ENCODE peak calls at places on chromosomes 3 and 15, in five cellular contexts. I is psoas muscle, Z is heart right ventricle, F is OCI-LY7, K is BE2C. V is an unnamed sample.

GRCh38 chr15:74845208-74845568 is 2.2 kb upstream of the ULK3 start:
- DNase-seq in F (no peak), Z (no peak), K (no peak), I (no peak), V (no peak)

GRCh38 chr3:116517308-116517707 is 72.0 kb upstream of the LSAMP start:
- DNase-seq in F (peak; percentile 1), K (no peak), I (no peak), Z (no peak), V (no peak)

GRCh38 chr15:88241461-88241860 is 15.1 kb downstream of the NTRK3 start:
- DNase-seq in I (no peak), Z (no peak), F (no peak), K (no peak), V (peak; percentile 66)

GRCh38 chr3:28376424-28376823 is 27.8 kb upstream of the AZI2 start:
- DNase-seq in I (no peak), F (no peak), Z (no peak), K (no peak), V (no peak)

GRCh38 chr3:115239717-115240116 is 92.6 kb upstream of the ZBTB20 start:
- DNase-seq in F (no peak), K (peak; percentile 84), Z (peak; percentile 70), I (peak; percentile 33), V (peak; percentile 79)

GRCh38 chr15:62752687-62753517 is 289.6 kb upstream of the TPM1 start:
- DNase-seq in I (no peak), Z (no peak), K (no peak), F (no peak), V (peak; percentile 62)

GRCh38 chr3:100209948-100210776 is 50.6 kb upstream of the TBC1D23 start:
- DNase-seq in F (no peak), Z (no peak), I (no peak), K (no peak), V (no peak)

GRCh38 chr3:57918123-57918837 is 89.9 kb upstream of the FLNB start:
- DNase-seq in I (no peak), K (no peak), Z (no peak), F (no peak), V (no peak)

GRCh38 chr3:23041918-23042696 is 161.0 kb upstream of the UBE2E2 start:
- DNase-seq in Z (no peak), K (no peak), F (no peak), I (no peak), V (no peak)

GRCh38 chr3:35664460-35664919 is 25.2 kb downstream of the ARPP21 start:
- DNase-seq in F (peak; percentile 97), Z (peak; percentile 60), K (peak; percentile 78), I (peak; percentile 84), V (peak; percentile 74)

GRCh38 chr15:92845109-92845508 is 55.0 kb upstream of the CHD2 start:
- DNase-seq in I (no peak), F (peak; percentile 73), K (no peak), Z (no peak), V (no peak)

GRCh38 chr3:183158113-183158512 is 4.4 kb downstream of the LAMP3 start:
- DNase-seq in F (no peak), Z (no peak), K (no peak), I (no peak), V (no peak)

GRCh38 chr3:10972359-10972758 is 20.2 kb upstream of the SLC6A1 start:
- DNase-seq in Z (no peak), F (no peak), K (no peak), I (no peak), V (no peak)

GRCh38 chr15:63503739-63504246 is 600 bp upstream of the USP3 start:
- DNase-seq in Z (peak; percentile 73), K (peak; percentile 50), F (peak; percentile 79), I (peak; percentile 74), V (peak; percentile 87)

GRCh38 chr3:123660900-123661299 is 76.0 kb upstream of the HACD2 start:
- DNase-seq in I (peak; percentile 83), K (peak; percentile 81), Z (peak; percentile 92), F (no peak), V (peak; percentile 98)

GRCh38 chr3:137867611-137868010 is 103.5 kb downstream of the SOX14 start:
- DNase-seq in Z (no peak), I (no peak), F (no peak), K (no peak), V (no peak)

GRCh38 chr3:23845361-23845760 is 39.6 kb downstream of the UBE2E1 start:
- DNase-seq in K (no peak), Z (no peak), I (no peak), F (no peak), V (no peak)

GRCh38 chr3:132615911-132616310 is 18.8 kb downstream of the ACKR4 start:
- DNase-seq in F (no peak), I (no peak), Z (no peak), K (no peak), V (no peak)

GRCh38 chr3:112128843-112129727 is 4.0 kb downstream of the GCSAM start:
- DNase-seq in F (peak; percentile 96), I (no peak), Z (no peak), K (no peak), V (no peak)

GRCh38 chr15:68383161-68384074 is 48.5 kb downstream of the ITGA11 start:
- DNase-seq in I (no peak), F (peak; percentile 63), K (peak; percentile 43), Z (peak; percentile 46), V (no peak)

GRCh38 chr3:130345487-130346079 is at the start of gene COL6A5:
- DNase-seq in I (no peak), K (peak; percentile 5), Z (peak; percentile 4), F (no peak), V (peak; percentile 49)

GRCh38 chr3:38354588-38355344 is 8.2 kb downstream of the XYLB start:
- DNase-seq in Z (no peak), K (no peak), F (no peak), I (no peak), V (peak; percentile 5)

GRCh38 chr3:129252748-129253147 is 3.3 kb downstream of the COPG1 start:
- DNase-seq in I (no peak), Z (no peak), F (no peak), K (no peak), V (no peak)
- H3K36me3 ChIP-seq in I (peaks cover 9% of the 10 kb centered on the region), Z (peaks cover 6% of the 10 kb centered on the region), F (peaks cover 58% of the 10 kb centered on the region), K (peaks cover 53% of the 10 kb centered on the region), V (peaks cover 13% of the 10 kb centered on the region)

GRCh38 chr3:49703956-49704355 is 14.6 kb downstream of the RNF123 start:
- DNase-seq in F (no peak), Z (no peak), I (no peak), K (no peak), V (no peak)

GRCh38 chr3:49704629-49705028 is 14.9 kb downstream of the AMIGO3 start:
- DNase-seq in K (no peak), I (no peak), F (no peak), Z (no peak), V (no peak)

GRCh38 chr3:49707113-49707480 is 12.4 kb downstream of the AMIGO3 start:
- DNase-seq in F (no peak), Z (no peak), I (no peak), K (no peak), V (no peak)

GRCh38 chr3:49706456-49707112 is 12.9 kb downstream of the AMIGO3 start:
- DNase-seq in F (no peak), Z (no peak), K (no peak), I (no peak), V (no peak)

DNA sequence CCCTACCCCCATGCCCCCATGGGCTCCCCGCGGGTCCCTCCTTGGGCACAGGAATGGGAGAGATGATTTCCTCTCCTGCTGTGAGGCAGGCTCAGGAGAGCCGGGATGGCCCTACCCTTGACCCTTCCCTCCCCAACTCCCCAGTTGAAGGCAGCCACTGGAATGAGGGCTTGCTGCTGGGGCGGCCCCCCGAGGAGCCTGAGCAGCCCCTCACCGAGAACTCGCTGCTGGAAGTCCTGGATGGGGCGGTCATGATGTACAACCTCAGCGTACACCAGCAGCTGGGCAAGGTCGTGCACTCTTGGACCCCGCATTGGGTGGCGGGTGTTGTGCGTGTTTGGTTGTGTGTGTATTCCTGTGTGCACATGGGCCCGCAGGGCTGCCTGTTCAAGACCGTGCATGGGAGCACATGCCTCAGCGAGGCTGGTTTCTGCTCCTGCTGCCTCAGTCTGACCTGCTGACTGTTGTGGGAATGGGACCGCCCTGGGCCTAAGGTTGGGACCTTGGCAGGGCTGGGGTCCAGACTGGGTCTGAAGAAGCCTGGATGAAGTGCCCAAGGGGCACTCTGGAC is 14.0 kb downstream of the AMIGO3 start:
- DNase-seq in Z (no peak), F (no peak), K (no peak), I (no peak), V (no peak)
- H3K36me3 ChIP-seq in Z (no peaks in the 10 kb centered on the region), F (peaks cover 11% of the 10 kb centered on the region), K (no peaks in the 10 kb centered on the region), I (no peaks in the 10 kb centered on the region), V (peaks cover 5% of the 10 kb centered on the region)

GRCh38 chr3:4337147-4337546 is 34.0 kb downstream of the SETMAR start:
- DNase-seq in F (no peak), Z (no peak), I (no peak), K (no peak), V (no peak)

GRCh38 chr3:4341336-4341675 is 38.1 kb downstream of the SETMAR start:
- DNase-seq in Z (no peak), K (no peak), F (no peak), I (no peak), V (no peak)

GRCh38 chr3:4340411-4341335 is 37.5 kb downstream of the SETMAR start:
- DNase-seq in I (no peak), F (no peak), K (no peak), Z (no peak), V (no peak)

GRCh38 chr3:4338751-4339150 is 35.6 kb downstream of the SETMAR start:
- DNase-seq in Z (no peak), I (no peak), K (no peak), F (no peak), V (no peak)

DNA sequence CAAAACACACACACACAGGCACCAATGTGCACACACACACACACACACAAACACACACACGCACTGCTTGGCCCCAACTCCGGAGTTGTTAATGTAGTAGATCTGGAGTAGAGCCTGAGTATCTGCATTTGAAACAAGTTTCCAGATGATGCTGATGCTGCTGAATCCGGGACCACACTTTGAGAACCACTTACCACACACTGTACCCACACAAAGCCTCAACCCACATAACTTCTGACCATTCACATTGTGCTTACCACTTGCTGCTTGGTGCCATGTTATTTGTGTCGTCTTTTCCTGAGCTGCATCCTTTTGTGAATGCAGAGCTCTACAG is 36.9 kb downstream of the SETMAR start:
- DNase-seq in Z (no peak), F (no peak), I (no peak), K (no peak), V (no peak)
- H3K36me3 ChIP-seq in Z (no peaks in the 10 kb centered on the region), F (no peaks in the 10 kb centered on the region), I (no peaks in the 10 kb centered on the region), K (no peaks in the 10 kb centered on the region), V (no peaks in the 10 kb centered on the region)

DNA sequence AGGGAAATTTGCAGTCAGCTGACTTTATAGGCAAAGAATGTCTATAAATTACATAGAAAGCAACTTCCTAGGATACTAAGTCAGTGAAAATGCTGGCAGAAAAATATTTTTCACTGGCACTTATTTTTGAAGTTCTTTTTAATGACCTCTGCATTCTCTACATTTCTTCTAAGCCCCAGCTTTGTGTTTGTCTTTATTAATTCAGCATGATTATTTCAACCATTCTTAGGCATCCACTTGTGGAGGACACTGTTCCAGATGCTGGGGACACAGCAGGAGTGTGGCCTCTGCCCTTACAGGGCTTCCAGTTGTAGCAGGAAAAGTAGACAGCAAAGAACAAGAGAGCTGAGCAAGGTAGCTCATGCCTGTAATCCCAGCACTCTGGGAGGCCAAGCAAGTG is 15.0 kb downstream of the LRRK1 start:
- DNase-seq in F (no peak), K (no peak), Z (no peak), I (no peak), V (no peak)
- H3K36me3 ChIP-seq in F (peaks cover 89% of the 10 kb centered on the region), K (no peaks in the 10 kb centered on the region), Z (no peaks in the 10 kb centered on the region), I (no peaks in the 10 kb centered on the region), V (no peaks in the 10 kb centered on the region)

V was measured in aorta.